ENCODE peak calls at places on chromosomes 13 and 19, in four cellular contexts. One of them, this sample, is unnamed.
A peak's percentile ranks its signal among the peaks of the same experiment; 100 is the strongest.

GRCh38 chr13:94988654-94989053 is 276.3 kb upstream of the SOX21 start:
- DNase-seq in A549: peak; percentile 37
- DNase-seq in K562: no peak
- DNase-seq in HepG2: peak; percentile 7
- DNase-seq in this sample: no peak

GRCh38 chr13:36764536-36764935 is 54.5 kb upstream of the RFXAP start:
- DNase-seq in A549: no peak
- DNase-seq in K562: no peak
- DNase-seq in HepG2: no peak
- DNase-seq in this sample: no peak

GRCh38 chr13:46377554-46377953 is 9.5 kb downstream of the RUBCNL start:
- DNase-seq in A549: no peak
- DNase-seq in K562: no peak
- DNase-seq in HepG2: no peak
- DNase-seq in this sample: no peak

GRCh38 chr19:38251564-38252051 is 4.6 kb downstream of the PPP1R14A start:
- DNase-seq in A549: no peak
- DNase-seq in K562: peak; percentile 21
- DNase-seq in HepG2: no peak
- DNase-seq in this sample: no peak

GRCh38 chr13:30504081-30504480 is 38.3 kb upstream of the HMGB1 start:
- DNase-seq in A549: no peak
- DNase-seq in K562: peak; percentile 41
- DNase-seq in HepG2: no peak
- DNase-seq in this sample: no peak

GRCh38 chr19:54188224-54188871 is 1.0 kb downstream of the MBOAT7 start:
- DNase-seq in A549: peak; percentile 41
- DNase-seq in K562: peak; percentile 72
- DNase-seq in HepG2: no peak
- DNase-seq in this sample: peak; percentile 27

GRCh38 chr19:48051345-48052033 is 7.6 kb upstream of the CABP5 start:
- DNase-seq in A549: no peak
- DNase-seq in K562: no peak
- DNase-seq in HepG2: no peak
- DNase-seq in this sample: no peak

GRCh38 chr19:42366676-42367075 is 23.4 kb downstream of the CNFN start:
- DNase-seq in A549: no peak
- DNase-seq in K562: no peak
- DNase-seq in HepG2: no peak
- DNase-seq in this sample: no peak

GRCh38 chr13:41568143-41568989 is 111.0 kb downstream of the RGCC start:
- DNase-seq in A549: no peak
- DNase-seq in K562: no peak
- DNase-seq in HepG2: no peak
- DNase-seq in this sample: no peak

GRCh38 chr19:45234089-45234869 is 10.9 kb downstream of the EXOC3L2 start:
- DNase-seq in A549: no peak
- DNase-seq in K562: no peak
- DNase-seq in HepG2: no peak
- DNase-seq in this sample: peak; percentile 43

GRCh38 chr19:17079710-17080440 is 4.3 kb downstream of the MYO9B start:
- DNase-seq in A549: peak; percentile 90
- DNase-seq in K562: no peak
- DNase-seq in HepG2: peak; percentile 85
- DNase-seq in this sample: no peak

GRCh38 chr19:35671818-35672217 is 5.5 kb downstream of the UPK1A start:
- DNase-seq in A549: no peak
- DNase-seq in K562: peak; percentile 78
- DNase-seq in HepG2: peak; percentile 54
- DNase-seq in this sample: no peak

GRCh38 chr19:35248310-35249145 is at the start of gene LSR:
- DNase-seq in A549: peak; percentile 61
- DNase-seq in K562: peak; percentile 95
- DNase-seq in HepG2: peak; percentile 89
- DNase-seq in this sample: peak; percentile 92

GRCh38 chr19:55454787-55455243 is 6.6 kb downstream of the ISOC2 start:
- DNase-seq in A549: peak; percentile 78
- DNase-seq in K562: peak; percentile 49
- DNase-seq in HepG2: peak; percentile 34
- DNase-seq in this sample: peak; percentile 83

GRCh38 chr19:39196860-39197562 is at the start of gene NCCRP1:
- DNase-seq in A549: no peak
- DNase-seq in K562: peak; percentile 57
- DNase-seq in HepG2: no peak
- DNase-seq in this sample: peak; percentile 68

GRCh38 chr13:31824705-31825512 is 85.6 kb downstream of the RXFP2 start:
- DNase-seq in A549: no peak
- DNase-seq in K562: no peak
- DNase-seq in HepG2: no peak
- DNase-seq in this sample: no peak

GRCh38 chr19:50718255-50719118 is 1.1 kb downstream of the SHANK1 start:
- DNase-seq in A549: no peak
- DNase-seq in K562: peak; percentile 61
- DNase-seq in HepG2: no peak
- DNase-seq in this sample: no peak

GRCh38 chr13:52779028-52779612 is 39.5 kb upstream of the CNMD start:
- DNase-seq in A549: no peak
- DNase-seq in K562: no peak
- DNase-seq in HepG2: no peak
- DNase-seq in this sample: no peak

GRCh38 chr13:112522578-112522977 is 65.4 kb downstream of the TUBGCP3 start:
- DNase-seq in A549: no peak
- DNase-seq in K562: no peak
- DNase-seq in HepG2: no peak
- DNase-seq in this sample: no peak

DNA sequence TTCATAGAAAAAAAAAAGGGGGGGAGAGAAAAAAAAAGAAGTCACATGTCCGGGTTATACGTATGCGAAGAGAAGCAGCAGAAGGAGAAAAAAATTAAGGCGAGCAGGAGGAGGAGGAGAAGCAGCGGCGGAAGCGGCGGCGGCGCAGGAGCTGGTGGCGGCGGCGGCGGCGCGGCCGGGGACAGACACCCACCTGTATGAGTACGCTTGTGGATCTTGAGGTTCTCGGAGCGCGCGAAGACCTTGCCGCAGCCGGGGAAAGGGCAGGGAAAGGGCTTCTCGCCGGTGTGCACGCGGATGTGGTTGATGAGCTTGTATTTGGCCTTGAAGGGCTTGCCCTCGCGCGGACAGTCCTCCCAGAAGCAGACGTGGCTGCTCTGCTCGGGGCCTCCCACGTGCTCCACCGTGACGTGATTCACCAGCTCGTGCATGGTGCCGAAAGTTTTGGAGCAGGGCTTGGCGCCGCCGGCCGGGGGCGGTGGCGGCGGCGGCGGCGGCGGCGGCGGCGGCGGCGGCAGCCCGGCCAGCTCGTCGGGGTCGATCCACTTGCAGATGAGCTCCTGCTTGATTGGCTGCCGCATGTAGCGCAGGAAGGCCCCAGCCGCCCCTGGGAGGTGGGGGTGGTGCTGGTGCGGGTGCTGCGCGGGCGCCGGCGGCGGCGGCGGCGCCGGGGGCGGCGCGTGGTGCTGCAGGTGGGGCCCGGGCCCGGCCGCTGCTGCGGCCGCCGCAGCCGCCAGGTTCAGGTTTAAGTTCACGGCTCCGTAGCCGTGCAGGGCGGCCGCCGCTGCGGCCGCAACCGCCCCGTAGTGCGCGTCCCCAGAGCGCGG is 1.4 kb downstream of the ZIC5 start:
- DNase-seq in A549: peak; percentile 83
- DNase-seq in K562: peak; percentile 76
- DNase-seq in HepG2: peak; percentile 57
- DNase-seq in this sample: peak; percentile 81
- TF ChIP-seq HMGXB4 in A549: no peak
- TF ChIP-seq HMGXB4 in K562: no peak
- TF ChIP-seq HMGXB4 in HepG2: no peak
- TF ChIP-seq HMGXB4 in this sample: no peak

GRCh38 chr13:104256701-104257100 is 1190.5 kb upstream of the SLC10A2 start:
- DNase-seq in A549: no peak
- DNase-seq in K562: no peak
- DNase-seq in HepG2: no peak
- DNase-seq in this sample: no peak

DNA sequence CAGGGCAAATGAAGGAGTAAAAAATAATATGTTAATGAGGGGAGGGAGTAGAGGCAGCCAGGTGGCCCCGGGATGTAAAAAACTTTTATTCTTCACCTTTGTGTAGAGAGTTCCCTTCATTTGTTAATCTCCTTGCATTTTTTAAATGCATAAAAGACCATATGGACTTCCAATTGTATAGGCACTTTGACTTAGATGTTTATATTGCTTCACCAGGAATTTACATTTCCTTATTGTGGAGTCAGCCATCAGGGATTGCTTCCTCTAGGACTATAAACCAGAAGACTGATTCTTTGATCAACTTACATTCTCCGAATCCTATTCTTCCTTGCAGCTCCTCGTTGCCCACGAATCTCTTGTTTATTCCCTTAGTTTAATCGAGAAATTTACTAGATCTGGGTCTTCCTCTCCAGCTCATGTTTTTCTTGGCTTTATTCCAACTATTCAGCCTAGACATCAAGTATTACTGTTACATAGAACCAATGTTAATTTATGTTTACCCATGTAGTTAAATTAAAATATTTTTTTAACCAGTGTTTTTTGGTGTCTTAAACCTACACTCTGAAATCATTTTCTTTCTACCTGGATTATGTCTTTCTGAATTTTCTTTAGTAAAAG is 1187.0 kb upstream of the SLC10A2 start:
- DNase-seq in A549: no peak
- DNase-seq in K562: no peak
- DNase-seq in HepG2: no peak
- DNase-seq in this sample: no peak
- TF ChIP-seq NR3C1 in A549: no peak
- TF ChIP-seq NR3C1 in K562: no peak
- TF ChIP-seq NR3C1 in HepG2: no peak
- TF ChIP-seq NR3C1 in this sample: no peak

GRCh38 chr13:44011036-44011435 is 131.3 kb downstream of the LACC1 start:
- DNase-seq in A549: no peak
- DNase-seq in K562: no peak
- DNase-seq in HepG2: no peak
- DNase-seq in this sample: no peak

GRCh38 chr13:44014501-44014900 is 134.8 kb downstream of the LACC1 start:
- DNase-seq in A549: no peak
- DNase-seq in K562: no peak
- DNase-seq in HepG2: no peak
- DNase-seq in this sample: no peak

GRCh38 chr13:44013666-44014291 is 134.1 kb downstream of the LACC1 start:
- DNase-seq in A549: no peak
- DNase-seq in K562: no peak
- DNase-seq in HepG2: no peak
- DNase-seq in this sample: no peak

GRCh38 chr13:44015133-44015532 is 135.4 kb downstream of the LACC1 start:
- DNase-seq in A549: no peak
- DNase-seq in K562: no peak
- DNase-seq in HepG2: no peak
- DNase-seq in this sample: no peak

GRCh38 chr13:44012910-44013309 is 133.2 kb downstream of the LACC1 start:
- DNase-seq in A549: no peak
- DNase-seq in K562: no peak
- DNase-seq in HepG2: no peak
- DNase-seq in this sample: no peak
- TF ChIP-seq HMGXB4 in A549: no peak
- TF ChIP-seq HMGXB4 in K562: no peak
- TF ChIP-seq HMGXB4 in HepG2: no peak
- TF ChIP-seq HMGXB4 in this sample: no peak

DNA sequence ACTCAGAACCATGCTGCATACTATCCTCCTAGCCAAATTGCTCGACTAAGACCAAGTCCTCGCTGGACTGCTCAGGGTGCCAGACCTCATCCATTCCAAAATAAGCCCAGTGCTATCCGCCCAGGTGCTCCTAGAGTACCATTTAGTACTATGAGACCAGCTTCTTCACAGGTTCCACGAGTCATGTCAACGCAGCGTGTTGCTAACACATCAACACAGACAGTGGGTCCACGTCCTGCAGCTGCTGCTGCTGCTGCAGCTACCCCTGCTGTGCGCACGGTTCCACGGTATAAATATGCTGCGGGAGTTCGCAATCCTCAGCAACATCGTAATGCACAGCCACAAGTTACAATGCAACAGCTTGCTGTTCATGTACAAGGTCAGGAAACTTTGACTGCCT is 1.5 kb downstream of the PABPC3 start:
- DNase-seq in A549: no peak
- DNase-seq in K562: no peak
- DNase-seq in HepG2: no peak
- DNase-seq in this sample: no peak
- TF ChIP-seq NR3C1 in A549: no peak
- TF ChIP-seq NR3C1 in K562: no peak
- TF ChIP-seq NR3C1 in HepG2: no peak
- TF ChIP-seq NR3C1 in this sample: no peak

DNA sequence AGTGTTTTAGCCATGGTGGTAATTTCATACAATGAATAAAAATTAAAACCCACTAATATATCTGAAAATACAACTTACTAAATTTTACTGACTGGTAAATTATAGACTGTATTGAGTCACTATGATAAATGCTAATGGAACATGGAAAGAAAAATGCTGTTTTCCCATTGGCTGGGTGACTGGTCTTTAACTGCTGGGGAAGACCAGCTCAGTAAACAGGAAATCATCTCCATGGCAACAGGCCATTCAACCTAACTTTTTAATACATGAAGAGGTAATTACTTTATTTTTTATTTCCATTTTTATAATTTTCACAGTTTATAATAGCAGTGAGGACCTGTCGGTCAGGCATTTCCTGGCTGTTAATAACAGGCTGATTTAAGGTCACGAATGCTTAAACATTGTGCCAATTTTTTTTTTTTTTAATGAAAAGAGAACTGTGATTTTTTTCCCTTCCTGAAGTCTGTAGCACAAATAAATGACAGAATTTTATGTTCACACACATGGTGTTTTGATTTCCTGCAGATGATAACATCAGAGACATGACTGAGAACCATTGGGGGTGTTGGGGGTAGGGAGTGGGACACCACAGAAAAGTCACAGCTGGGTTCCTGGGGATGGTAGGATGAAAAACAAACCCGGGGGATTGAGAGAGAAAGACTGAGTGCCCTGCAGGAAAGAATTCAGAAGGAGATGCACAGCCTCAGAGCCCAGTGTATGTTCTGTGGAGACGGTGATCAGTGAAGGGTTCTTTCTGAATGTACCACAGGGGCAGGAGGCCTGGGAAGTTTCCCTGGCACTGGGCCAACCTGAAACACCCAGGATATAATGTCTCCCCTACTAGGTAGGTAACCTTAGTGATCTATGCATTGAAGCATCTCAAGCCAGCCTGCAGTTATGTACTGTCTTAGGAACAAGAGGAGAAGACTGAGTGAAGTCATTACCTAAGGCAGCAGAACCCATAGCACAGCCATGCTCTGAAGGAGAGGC is 297.1 kb downstream of the COG6 start:
- DNase-seq in A549: no peak
- DNase-seq in K562: peak; percentile 10
- DNase-seq in HepG2: no peak
- DNase-seq in this sample: no peak
- TF ChIP-seq HMGXB4 in A549: no peak
- TF ChIP-seq HMGXB4 in K562: no peak
- TF ChIP-seq HMGXB4 in HepG2: no peak
- TF ChIP-seq HMGXB4 in this sample: no peak

This sample was measured in WTC11.